ENCODE peak calls at places on chromosomes 6 and 20, in eight cellular contexts. U is Right ventricle myocardium superior; D is NCI-H1105; N is activated CD4-positive, CD25-positive, alpha-beta regulatory T cell; G is OCI-M1; Y is NCI-H524 treated with DMSO at 0.1 percent for 48 hours; C is SW480; O is GM04504. F is an unnamed sample.

GRCh38 chr6:68738039-68738438 is 103.0 kb downstream of the ADGRB3 start:
- DNase-seq in U (no peak), D (no peak), N (no peak), G (peak; percentile 37), Y (no peak), C (no peak), O (no peak), F (no peak)

GRCh38 chr6:40532349-40533028 is 54.7 kb downstream of the LRFN2 start:
- DNase-seq in U (no peak), D (no peak), N (no peak), G (no peak), Y (no peak), C (no peak), O (no peak), F (no peak)

GRCh38 chr6:139632798-139633197 is 258.4 kb upstream of the CITED2 start:
- DNase-seq in U (no peak), D (no peak), N (no peak), G (no peak), Y (no peak), C (no peak), O (no peak), F (no peak)

GRCh38 chr20:2713285-2713684 is 20.7 kb downstream of the EBF4 start:
- DNase-seq in U (no peak), D (peak; percentile 13), N (no peak), G (peak; percentile 57), Y (no peak), C (peak; percentile 50), O (no peak), F (no peak)

GRCh38 chr6:127606131-127606562 is 29.2 kb downstream of the C6orf58 start:
- DNase-seq in U (no peak), D (peak; percentile 58), N (no peak), G (peak; percentile 58), Y (peak; percentile 83), C (peak; percentile 25), O (peak; percentile 28), F (no peak)

GRCh38 chr20:43949741-43950618 is 35.3 kb downstream of the TOX2 start:
- DNase-seq in U (peak; percentile 77), D (no peak), N (peak; percentile 15), G (peak; percentile 94), Y (no peak), C (no peak), O (no peak), F (no peak)

GRCh38 chr6:91717094-91717493 is 1130.2 kb upstream of the MAP3K7 start:
- DNase-seq in U (no peak), D (no peak), N (no peak), G (no peak), Y (no peak), C (no peak), O (no peak), F (no peak)

GRCh38 chr6:162385980-162386379 is 341.6 kb downstream of the PRKN start:
- DNase-seq in U (no peak), D (no peak), N (no peak), G (no peak), Y (no peak), C (no peak), O (no peak), F (no peak)

GRCh38 chr20:59075934-59076508 is 33.4 kb upstream of the PRELID3B start:
- DNase-seq in U (no peak), D (no peak), N (no peak), G (no peak), Y (no peak), C (no peak), O (no peak), F (no peak)

GRCh38 chr6:75893776-75894152 is 144.7 kb downstream of the MYO6 start:
- DNase-seq in U (no peak), D (no peak), N (no peak), G (peak; percentile 66), Y (no peak), C (no peak), O (no peak), F (no peak)

GRCh38 chr6:91337967-91338366 is 751.1 kb upstream of the MAP3K7 start:
- DNase-seq in U (no peak), D (no peak), N (no peak), G (no peak), Y (no peak), C (no peak), O (no peak), F (no peak)

GRCh38 chr20:61980647-61981583 is 84.8 kb downstream of the TAF4 start:
- DNase-seq in U (peak; percentile 71), D (no peak), N (no peak), G (peak; percentile 11), Y (no peak), C (peak; percentile 52), O (peak; percentile 4), F (no peak)

GRCh38 chr6:117494283-117494682 is 11.8 kb downstream of the DCBLD1 start:
- DNase-seq in U (no peak), D (no peak), N (no peak), G (peak; percentile 75), Y (no peak), C (no peak), O (no peak), F (no peak)

GRCh38 chr6:83092756-83093399 is 25.4 kb downstream of the DOP1A start:
- DNase-seq in U (no peak), D (no peak), N (no peak), G (no peak), Y (no peak), C (no peak), O (no peak), F (no peak)

GRCh38 chr6:141056945-141057635 is 1075.6 kb upstream of the GJE1 start:
- DNase-seq in U (no peak), D (no peak), N (no peak), G (peak; percentile 68), Y (no peak), C (no peak), O (no peak), F (no peak)